ENCODE peak calls at places on chromosomes 12 and 14, in seven cellular contexts. L is heart left ventricle, I is mammary epithelial cell, J is AG09309, P is adrenal gland, Y is fibroblast of mammary gland, A is progenitor cell of endocrine pancreas. E is an unnamed sample.

GRCh38 chr12:121227294-121227693 is 17.4 kb downstream of the P2RX4 start:
- DNase-seq in L (no peak), I (peak), J (no peak), P (no peak), Y (no peak), A (peak), E (no peak)

GRCh38 chr14:36582011-36582873 is at the start of gene NKX2-8:
- DNase-seq in L (no peak), I (peak), J (no peak), P (no peak), Y (no peak), A (no peak), E (no peak)

GRCh38 chr14:86055512-86055911 is 525.6 kb downstream of the FLRT2 start:
- DNase-seq in L (no peak), I (no peak), J (no peak), P (no peak), Y (peak), A (no peak), E (no peak)

GRCh38 chr14:71321556-71322315 is 414.5 kb downstream of the PCNX1 start:
- DNase-seq in L (no peak), I (peak), J (no peak), P (no peak), Y (peak), A (no peak), E (no peak)

GRCh38 chr14:34931206-34931605 is 51.6 kb upstream of the SRP54 start:
- DNase-seq in L (no peak), I (peak), J (no peak), P (no peak), Y (peak), A (no peak), E (no peak)

GRCh38 chr12:123050913-123051312 is 70.4 kb downstream of the ARL6IP4 start:
- DNase-seq in L (no peak), I (no peak), J (no peak), P (no peak), Y (no peak), A (no peak), E (no peak)

GRCh38 chr14:56119221-56119967 is 1.2 kb downstream of the PELI2 start:
- DNase-seq in L (peak), I (no peak), J (no peak), P (peak), Y (peak), A (peak), E (peak)

GRCh38 chr12:59627582-59627981 is 31.8 kb downstream of the SLC16A7 start:
- DNase-seq in L (no peak), I (no peak), J (no peak), P (no peak), Y (no peak), A (no peak), E (no peak)

GRCh38 chr12:46362895-46363581 is 9.5 kb downstream of the SLC38A2 start:
- DNase-seq in L (no peak), I (no peak), J (no peak), P (no peak), Y (peak), A (no peak), E (no peak)

GRCh38 chr14:101043891-101044290 is 140.4 kb upstream of the RTL1 start:
- DNase-seq in L (peak), I (no peak), J (no peak), P (no peak), Y (no peak), A (no peak), E (no peak)

GRCh38 chr12:72281145-72281544 is 9.0 kb downstream of the TRHDE start:
- DNase-seq in L (no peak), I (peak), J (no peak), P (no peak), Y (peak), A (no peak), E (no peak)

GRCh38 chr12:65908147-65908546 is 83.9 kb downstream of the HMGA2 start:
- DNase-seq in L (no peak), I (no peak), J (no peak), P (no peak), Y (no peak), A (no peak), E (no peak)

GRCh38 chr14:100223332-100224171 is 15.4 kb upstream of the YY1 start:
- DNase-seq in L (no peak), I (no peak), J (no peak), P (no peak), Y (no peak), A (no peak), E (no peak)

GRCh38 chr14:54749727-54750126 is 152.9 kb downstream of the GCH1 start:
- DNase-seq in L (no peak), I (no peak), J (no peak), P (no peak), Y (no peak), A (no peak), E (no peak)

GRCh38 chr14:106738075-106738474 is 1211.7 kb downstream of the TMEM121 start:
- DNase-seq in L (no peak), I (no peak), J (no peak), P (no peak), Y (no peak), A (no peak), E (no peak)

GRCh38 chr12:121531356-121531750 is 49.5 kb downstream of the KDM2B start:
- DNase-seq in L (no peak), I (no peak), J (no peak), P (no peak), Y (no peak), A (no peak), E (no peak)

DNA sequence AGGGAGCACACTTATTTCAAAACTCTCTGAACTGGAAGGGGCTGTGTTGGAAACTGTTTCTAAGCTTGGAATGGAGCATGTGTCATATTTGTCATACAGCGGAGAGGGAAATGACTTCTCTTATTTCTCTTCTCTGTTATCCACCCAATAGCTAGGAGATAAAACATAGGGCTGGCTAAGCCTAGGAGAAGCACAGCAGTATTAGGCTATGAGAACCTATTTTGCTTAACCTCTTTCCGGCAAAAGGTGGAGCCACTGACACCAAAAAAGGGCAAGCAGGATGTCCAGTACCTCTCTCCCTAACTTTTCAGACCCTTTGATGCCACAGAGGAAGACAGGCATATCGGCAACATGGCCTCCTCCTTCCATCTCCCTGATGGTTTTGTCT is 148.3 kb downstream of the CRADD start:
- DNase-seq in L (no peak), I (no peak), J (no peak), P (peak), Y (no peak), A (no peak), E (no peak)
- TF ChIP-seq CTCF in L (no peak), I (no peak), J (no peak), P (no peak), Y (no peak), A (no peak), E (no peak)

GRCh38 chr12:96352161-96352835 is 47.9 kb downstream of the CDK17 start:
- DNase-seq in L (no peak), I (no peak), J (no peak), P (no peak), Y (no peak), A (no peak), E (no peak)
- TF ChIP-seq CTCF in L (no peak), I (no peak), J (no peak), P (no peak), Y (no peak), A (no peak), E (no peak)

GRCh38 chr14:95138876-95139275 is 18.5 kb downstream of the DICER1 start:
- DNase-seq in L (no peak), I (no peak), J (no peak), P (no peak), Y (peak), A (no peak), E (no peak)
- TF ChIP-seq CTCF in L (no peak), I (no peak), J (no peak), P (no peak), Y (no peak), A (no peak), E (no peak)

GRCh38 chr12:68873316-68873715 is 59.7 kb downstream of the CPM start:
- DNase-seq in L (no peak), I (no peak), J (no peak), P (no peak), Y (no peak), A (no peak), E (no peak)

GRCh38 chr12:68871396-68871795 is 61.6 kb downstream of the CPM start:
- DNase-seq in L (no peak), I (no peak), J (no peak), P (no peak), Y (no peak), A (no peak), E (no peak)

GRCh38 chr12:68870011-68870410 is 62.0 kb downstream of the MDM2 start:
- DNase-seq in L (no peak), I (no peak), J (no peak), P (no peak), Y (no peak), A (no peak), E (no peak)

GRCh38 chr12:68870443-68870842 is 62.5 kb downstream of the MDM2 start:
- DNase-seq in L (no peak), I (no peak), J (no peak), P (no peak), Y (no peak), A (no peak), E (no peak)

GRCh38 chr12:68871899-68872298 is 61.1 kb downstream of the CPM start:
- DNase-seq in L (no peak), I (no peak), J (no peak), P (no peak), Y (peak), A (no peak), E (no peak)
- TF ChIP-seq CTCF in L (no peak), I (peak), J (peak), P (no peak), Y (peak), A (peak), E (no peak)

GRCh38 chr12:105033851-105034250 is 47.7 kb downstream of the NOPCHAP1 start:
- DNase-seq in L (no peak), I (no peak), J (no peak), P (no peak), Y (no peak), A (no peak), E (no peak)
- TF ChIP-seq CTCF in L (no peak), I (no peak), J (no peak), P (no peak), Y (no peak), A (no peak), E (no peak)

GRCh38 chr12:63276537-63277365 is 125.8 kb upstream of the AVPR1A start:
- DNase-seq in L (no peak), I (peak), J (no peak), P (peak), Y (peak), A (peak), E (no peak)
- TF ChIP-seq CTCF in L (peak), I (peak), J (peak), P (peak), Y (peak), A (peak), E (peak)

GRCh38 chr14:77212933-77213656 is 31.5 kb downstream of the TMEM63C start:
- DNase-seq in L (no peak), I (peak), J (no peak), P (peak), Y (peak), A (peak), E (no peak)
- TF ChIP-seq CTCF in L (peak), I (peak), J (peak), P (peak), Y (peak), A (peak), E (no peak)

DNA sequence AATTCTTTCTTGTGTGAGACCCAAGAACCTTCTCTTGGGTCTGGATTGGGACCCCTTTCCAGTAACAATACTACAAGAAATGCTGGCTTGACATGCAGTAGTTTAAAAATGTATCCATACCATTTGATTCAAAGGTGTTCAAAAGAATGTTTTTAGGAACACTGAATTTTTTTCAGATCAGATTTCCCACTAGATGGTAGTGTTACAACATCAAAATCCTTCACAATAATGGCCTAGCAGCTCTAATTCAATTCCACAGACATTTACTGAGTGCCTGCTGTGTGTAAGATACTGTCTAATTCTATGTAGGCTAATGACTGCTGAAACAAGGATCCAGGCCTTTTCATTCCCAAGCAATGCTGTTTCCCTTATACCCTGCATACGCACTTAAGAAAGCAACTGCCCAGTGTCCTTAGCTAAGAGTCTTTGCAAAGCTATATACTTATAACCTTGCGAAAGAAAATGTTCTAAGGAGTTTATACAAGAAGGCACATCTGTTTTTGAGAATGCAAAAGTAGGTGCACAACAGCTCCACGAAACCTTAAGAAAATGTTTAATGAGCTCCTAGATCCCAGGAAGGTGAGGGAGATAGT is 50.7 kb upstream of the PKP2 start:
- DNase-seq in L (no peak), I (peak), J (no peak), P (no peak), Y (peak), A (no peak), E (no peak)
- TF ChIP-seq CTCF in L (no peak), I (peak), J (no peak), P (peak), Y (no peak), A (peak), E (no peak)

DNA sequence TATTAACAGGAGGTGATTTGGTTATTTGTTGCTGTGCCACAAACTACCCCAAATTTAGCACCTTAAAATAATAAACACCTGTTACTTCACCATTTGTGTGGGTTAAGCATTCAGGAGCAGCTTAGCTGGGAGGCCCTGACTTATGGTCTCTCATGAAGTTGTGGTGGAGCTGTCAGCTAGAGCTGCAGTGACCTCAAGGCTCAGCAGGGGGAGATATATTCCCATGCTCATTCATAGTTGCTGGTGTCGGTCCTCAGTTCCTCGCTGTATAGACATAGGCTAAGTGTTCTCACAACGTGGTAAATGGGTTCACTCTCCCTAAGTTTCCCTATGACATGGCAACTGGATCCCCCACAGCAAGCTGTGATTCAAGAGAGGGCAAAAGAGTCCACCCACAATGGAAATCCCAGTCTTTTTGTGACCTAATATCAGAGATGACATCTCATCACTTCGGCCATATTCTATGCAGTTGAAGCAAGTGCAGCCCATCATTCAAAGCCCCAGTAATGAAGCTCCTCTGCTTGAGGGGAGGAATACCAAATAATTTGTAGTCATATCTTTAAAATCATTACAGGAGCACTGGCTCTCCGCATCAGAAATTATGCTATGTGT is 41.1 kb downstream of the PRB3 start:
- DNase-seq in L (no peak), I (peak), J (no peak), P (peak), Y (peak), A (peak), E (no peak)
- TF ChIP-seq CTCF in L (peak), I (peak), J (peak), P (peak), Y (peak), A (peak), E (no peak)

GRCh38 chr12:57813971-57814771 is 4.4 kb downstream of the AVIL start:
- DNase-seq in L (no peak), I (no peak), J (no peak), P (no peak), Y (peak), A (no peak), E (no peak)
- TF ChIP-seq CTCF in L (peak), I (no peak), J (peak), P (no peak), Y (peak), A (no peak), E (no peak)